ENCODE peak calls at places on chromosomes 6 and 20, in five cellular contexts. G, R, Z, U and O are unnamed samples.

GRCh38 chr6:157779705-157780604 is 43.1 kb upstream of the SNX9 start:
- DNase-seq in G (no peak), R (no peak), Z (no peak), U (no peak), O (no peak)

GRCh38 chr6:167984144-167984719 is 13.2 kb upstream of the KIF25 start:
- DNase-seq in G (no peak), R (no peak), Z (no peak), U (no peak), O (no peak)

GRCh38 chr6:113526995-113527394 is 330.1 kb upstream of the MARCKS start:
- DNase-seq in G (no peak), R (no peak), Z (no peak), U (no peak), O (no peak)

GRCh38 chr6:63824722-63825121 is 189.1 kb downstream of the PHF3 start:
- DNase-seq in G (no peak), R (no peak), Z (no peak), U (no peak), O (no peak)

GRCh38 chr20:4546342-4546741 is 175.4 kb upstream of the PRND start:
- DNase-seq in G (no peak), R (no peak), Z (no peak), U (no peak), O (no peak)

GRCh38 chr6:17431581-17431980 is 38.2 kb downstream of the CAP2 start:
- DNase-seq in G (no peak), R (peak; percentile 76), Z (no peak), U (no peak), O (no peak)

GRCh38 chr6:1091905-1092304 is 220.0 kb upstream of the FOXQ1 start:
- DNase-seq in G (no peak), R (no peak), Z (no peak), U (no peak), O (no peak)

GRCh38 chr20:35908007-35908406 is 46.3 kb downstream of the SCAND1 start:
- DNase-seq in G (no peak), R (no peak), Z (no peak), U (no peak), O (no peak)

GRCh38 chr20:43893930-43894329 is 20.7 kb upstream of the TOX2 start:
- DNase-seq in G (no peak), R (no peak), Z (no peak), U (no peak), O (no peak)

GRCh38 chr6:117512056-117512828 is 29.8 kb downstream of the DCBLD1 start:
- DNase-seq in G (no peak), R (no peak), Z (no peak), U (no peak), O (no peak)

GRCh38 chr20:23302801-23303200 is 47.8 kb upstream of the NXT1 start:
- DNase-seq in G (no peak), R (no peak), Z (no peak), U (no peak), O (no peak)

GRCh38 chr6:149823013-149823412 is 41.1 kb downstream of the LRP11 start:
- DNase-seq in G (no peak), R (no peak), Z (no peak), U (no peak), O (no peak)

GRCh38 chr20:21288587-21289370 is 14.4 kb upstream of the XRN2 start:
- DNase-seq in G (no peak), R (no peak), Z (no peak), U (no peak), O (no peak)

GRCh38 chr6:21587925-21588811 is 5.4 kb upstream of the SOX4 start:
- DNase-seq in G (peak; percentile 59), R (peak; percentile 36), Z (peak; percentile 51), U (peak; percentile 52), O (peak; percentile 47)

GRCh38 chr6:160837146-160837545 is 135.1 kb downstream of the PLG start:
- DNase-seq in G (no peak), R (no peak), Z (no peak), U (no peak), O (no peak)

GRCh38 chr6:137258170-137258569 is 39.0 kb upstream of the IFNGR1 start:
- DNase-seq in G (no peak), R (no peak), Z (no peak), U (no peak), O (no peak)

GRCh38 chr6:83633149-83633548 is 75.8 kb downstream of the SNAP91 start:
- DNase-seq in G (no peak), R (no peak), Z (no peak), U (no peak), O (no peak)

GRCh38 chr6:48667797-48668196 is 556.8 kb upstream of the PTCHD4 start:
- DNase-seq in G (no peak), R (no peak), Z (no peak), U (no peak), O (no peak)

GRCh38 chr20:44637042-44637441 is 14.5 kb downstream of the ADA start:
- DNase-seq in G (no peak), R (no peak), Z (no peak), U (no peak), O (no peak)

GRCh38 chr6:168962886-168963285 is 290.8 kb downstream of the THBS2 start:
- DNase-seq in G (no peak), R (no peak), Z (no peak), U (no peak), O (no peak)

DNA sequence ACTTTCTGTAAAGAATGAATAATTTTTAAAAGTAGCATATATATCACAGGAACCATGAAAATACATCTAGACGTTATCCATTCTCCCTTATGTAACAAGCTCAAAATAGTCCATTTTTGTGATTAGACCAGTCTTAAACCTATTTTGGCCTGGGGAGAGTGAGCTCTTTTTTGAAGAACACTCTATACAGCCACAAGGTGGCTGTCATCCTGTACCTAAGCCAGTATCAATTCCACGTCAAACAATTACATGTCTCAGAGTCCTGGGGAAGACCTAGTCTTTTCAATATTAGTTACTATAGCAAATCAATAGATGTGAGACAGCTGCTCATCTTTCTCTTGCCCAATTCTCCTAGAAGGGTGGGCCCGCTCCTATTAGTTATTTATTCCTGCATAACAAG is 28.4 kb downstream of the FBXO5 start:
- DNase-seq in G (no peak), R (no peak), Z (no peak), U (no peak), O (no peak)
- TF ChIP-seq CTCF in G (peak; percentile 28), R (no peak), Z (no peak), U (no peak), O (no peak)

GRCh38 chr6:80523531-80523970 is 417.1 kb downstream of the BCKDHB start:
- DNase-seq in G (peak; percentile 71), R (peak; percentile 1), Z (peak; percentile 23), U (peak; percentile 7), O (no peak)
- TF ChIP-seq CTCF in G (no peak), R (no peak), Z (no peak), U (no peak), O (no peak)

GRCh38 chr20:61663521-61664425 is 401.9 kb downstream of the TAF4 start:
- DNase-seq in G (no peak), R (no peak), Z (no peak), U (no peak), O (no peak)

GRCh38 chr20:61661025-61661424 is 404.7 kb downstream of the TAF4 start:
- DNase-seq in G (no peak), R (no peak), Z (no peak), U (no peak), O (no peak)

GRCh38 chr20:61662946-61663460 is 402.7 kb downstream of the TAF4 start:
- DNase-seq in G (no peak), R (no peak), Z (no peak), U (no peak), O (no peak)

GRCh38 chr20:61661583-61661982 is 404.1 kb downstream of the TAF4 start:
- DNase-seq in G (no peak), R (no peak), Z (no peak), U (no peak), O (no peak)

GRCh38 chr20:61662226-61662945 is 403.3 kb downstream of the TAF4 start:
- DNase-seq in G (no peak), R (no peak), Z (no peak), U (no peak), O (no peak)
- TF ChIP-seq CTCF in G (peak; percentile 31), R (no peak), Z (peak; percentile 32), U (no peak), O (no peak)

GRCh38 chr6:46758960-46759753 is 12.4 kb downstream of the ANKRD66 start:
- DNase-seq in G (no peak), R (no peak), Z (no peak), U (no peak), O (no peak)

GRCh38 chr6:46760925-46761324 is 14.2 kb downstream of the ANKRD66 start:
- DNase-seq in G (no peak), R (no peak), Z (no peak), U (no peak), O (no peak)

GRCh38 chr6:46764961-46765360 is 18.2 kb downstream of the ANKRD66 start:
- DNase-seq in G (no peak), R (no peak), Z (no peak), U (no peak), O (no peak)
- TF ChIP-seq CTCF in G (no peak), R (no peak), Z (no peak), U (no peak), O (no peak)